ENCODE peak calls at places on chromosome 14, in eight cellular contexts. O is NCI-H345, Y is GM20000, S is mucosa of descending colon, G is DMS 273 treated with DMSO at 0.1 percent for 48 hours, W is WTC11, M is iPS-NIHi11, T is NCI-H146. E is an unnamed sample.

GRCh38 chr14:37903561-37904191 is 304.0 kb upstream of the SSTR1 start:
- DNase-seq in O (peak; percentile 64), Y (peak; percentile 26), S (no peak), G (peak; percentile 6), W (no peak), M (peak; percentile 58), T (peak; percentile 6), E (no peak)

GRCh38 chr14:68820536-68820935 is 27.7 kb upstream of the ZFP36L1 start:
- DNase-seq in O (no peak), Y (no peak), S (no peak), G (no peak), W (no peak), M (no peak), T (no peak), E (peak; percentile 41)

GRCh38 chr14:99271951-99272668 is at the start of gene BCL11B:
- DNase-seq in O (peak; percentile 97), Y (peak; percentile 89), S (peak; percentile 90), G (peak; percentile 90), W (peak; percentile 78), M (peak; percentile 45), T (peak; percentile 34), E (peak; percentile 90)

GRCh38 chr14:88790501-88791251 is 2.1 kb downstream of the EML5 start:
- DNase-seq in O (no peak), Y (no peak), S (no peak), G (no peak), W (no peak), M (no peak), T (peak; percentile 1), E (no peak)

GRCh38 chr14:75518625-75519024 is 3.6 kb upstream of the BATF start:
- DNase-seq in O (no peak), Y (peak; percentile 51), S (no peak), G (no peak), W (peak; percentile 74), M (peak; percentile 68), T (no peak), E (no peak)

GRCh38 chr14:71411766-71412165 is 504.5 kb downstream of the PCNX1 start:
- DNase-seq in O (no peak), Y (no peak), S (no peak), G (no peak), W (no peak), M (no peak), T (no peak), E (no peak)

GRCh38 chr14:99063620-99064225 is 208.3 kb downstream of the BCL11B start:
- DNase-seq in O (no peak), Y (no peak), S (no peak), G (no peak), W (no peak), M (no peak), T (no peak), E (no peak)

GRCh38 chr14:20278414-20278813 is 27.3 kb downstream of the TTC5 start:
- DNase-seq in O (peak; percentile 12), Y (no peak), S (no peak), G (no peak), W (no peak), M (no peak), T (no peak), E (no peak)

GRCh38 chr14:61269321-61270083 is 11.6 kb downstream of the TMEM30B start:
- DNase-seq in O (peak; percentile 83), Y (peak; percentile 78), S (peak; percentile 54), G (peak; percentile 68), W (peak; percentile 74), M (peak; percentile 73), T (peak; percentile 72), E (peak; percentile 71)